ENCODE peak calls at places on chromosomes 16 and 17, in five cellular contexts. J is suprapubic skin; N is brain microvascular endothelial cell; C is neural crest cell; W is effector CD4-positive, alpha-beta T cell. A is an unnamed sample.

GRCh38 chr16:17277981-17278381 is 192.8 kb downstream of the XYLT1 start:
- DNase-seq in W (no peak), C (peak; percentile 9), J (no peak), N (no peak), A (peak; percentile 26)

GRCh38 chr17:80727409-80727755 is 182.7 kb downstream of the RPTOR start:
- DNase-seq in N (no peak), C (no peak), J (no peak), W (no peak), A (no peak)

GRCh38 chr17:21282231-21282630 is 2.3 kb upstream of the MAP2K3 start:
- DNase-seq in C (no peak), J (peak; percentile 68), N (peak; percentile 95), W (no peak), A (peak; percentile 99)

GRCh38 chr17:80724723-80725388 is 180.2 kb downstream of the RPTOR start:
- DNase-seq in J (no peak), C (no peak), N (peak; percentile 81), W (no peak), A (peak; percentile 90)

GRCh38 chr17:61410555-61411089 is 11.0 kb downstream of the TBX2 start:
- DNase-seq in N (peak; percentile 61), J (peak; percentile 78), C (peak; percentile 88), W (peak; percentile 68), A (peak; percentile 84)

GRCh38 chr17:75288784-75289121 is 480 bp downstream of the SLC25A19 start:
- DNase-seq in W (peak; percentile 38), C (peak; percentile 18), N (no peak), J (no peak), A (no peak)

GRCh38 chr17:19507673-19508326 is 25.9 kb upstream of the SLC47A1 start:
- DNase-seq in C (peak; percentile 91), N (peak; percentile 87), W (peak; percentile 81), J (peak; percentile 96), A (peak; percentile 94)

GRCh38 chr17:31428111-31428510 is 36.6 kb downstream of the RAB11FIP4 start:
- DNase-seq in N (no peak), C (no peak), W (no peak), J (no peak), A (no peak)

GRCh38 chr16:424623-425081 is 797 bp upstream of the RAB11FIP3 start:
- DNase-seq in C (no peak), J (peak; percentile 78), N (no peak), W (no peak), A (no peak)

GRCh38 chr16:5428932-5429331 is 331.3 kb upstream of the EEF2KMT start:
- DNase-seq in J (no peak), N (no peak), C (no peak), W (no peak), A (no peak)

GRCh38 chr16:50207652-50208051 is 54.5 kb downstream of the TENT4B start:
- DNase-seq in J (no peak), N (peak; percentile 34), W (no peak), C (no peak), A (peak; percentile 68)

GRCh38 chr17:4566785-4567184 is 6.4 kb upstream of the GGT6 start:
- DNase-seq in W (no peak), N (peak; percentile 32), J (no peak), C (peak; percentile 76), A (peak; percentile 65)

GRCh38 chr17:38554430-38555350 is 51.1 kb downstream of the SRCIN1 start:
- DNase-seq in N (no peak), C (no peak), J (no peak), W (no peak), A (peak; percentile 57)

GRCh38 chr16:15539197-15539596 is 103.8 kb downstream of the MARF1 start:
- DNase-seq in W (no peak), C (no peak), J (no peak), N (no peak), A (no peak)

GRCh38 chr16:87728026-87728425 is 37.8 kb downstream of the KLHDC4 start:
- DNase-seq in J (no peak), N (peak; percentile 79), W (no peak), C (no peak), A (peak; percentile 20)

GRCh38 chr17:1002771-1003555 is 6.0 kb downstream of the TIMM22 start:
- DNase-seq in W (no peak), C (no peak), J (no peak), N (peak; percentile 75), A (peak; percentile 48)

GRCh38 chr17:57879437-57880085 is 29.7 kb upstream of the MRPS23 start:
- DNase-seq in W (no peak), C (no peak), N (no peak), J (no peak), A (no peak)

GRCh38 chr16:15856217-15856616 is 611 bp downstream of the MYH11 start:
- DNase-seq in J (no peak), C (no peak), N (no peak), W (no peak), A (no peak)

GRCh38 chr16:19717781-19718623 is at the start of the genes IQCK and KNOP1:
- DNase-seq in J (peak; percentile 96), C (peak; percentile 80), N (peak; percentile 73), W (peak; percentile 84), A (peak; percentile 86)

GRCh38 chr16:52976539-52977167 is 76.0 kb downstream of the CHD9NB start:
- DNase-seq in N (peak; percentile 5), J (no peak), W (no peak), C (no peak), A (peak; percentile 36)

GRCh38 chr16:27551046-27551445 is 1.1 kb downstream of the KATNIP start:
- DNase-seq in W (no peak), C (no peak), J (no peak), N (no peak), A (no peak)

GRCh38 chr17:21247859-21248258 is 5.4 kb downstream of the NATD1 start:
- DNase-seq in J (no peak), C (no peak), W (no peak), N (no peak), A (no peak)

GRCh38 chr16:81061307-81061640 is 15.8 kb downstream of the C16orf46 start:
- DNase-seq in C (no peak), W (no peak), J (no peak), N (no peak), A (no peak)

GRCh38 chr16:11637320-11637719 is 30.9 kb upstream of the SNN start:
- DNase-seq in N (no peak), W (no peak), C (no peak), J (no peak), A (no peak)

GRCh38 chr17:68775969-68776368 is 174.8 kb upstream of the FAM20A start:
- DNase-seq in C (no peak), J (no peak), N (no peak), W (no peak), A (no peak)

GRCh38 chr16:88633684-88634140 is 4.7 kb upstream of the IL17C start:
- DNase-seq in W (peak; percentile 36), C (no peak), N (peak; percentile 30), J (no peak), A (no peak)

GRCh38 chr17:72699566-72699965 is 392.9 kb downstream of the SLC39A11 start:
- DNase-seq in C (no peak), J (no peak), W (no peak), N (no peak), A (peak; percentile 66)

GRCh38 chr17:58246104-58246740 is 7.8 kb downstream of the LPO start:
- DNase-seq in C (no peak), J (no peak), N (no peak), W (no peak), A (no peak)

GRCh38 chr17:63774141-63774981 is at the start of gene DDX42:
- DNase-seq in J (peak; percentile 94), C (peak; percentile 91), N (peak; percentile 44), W (peak; percentile 85), A (peak; percentile 69)

GRCh38 chr17:1082579-1082978 is 85.7 kb downstream of the TIMM22 start:
- DNase-seq in W (no peak), J (no peak), N (no peak), C (no peak), A (peak; percentile 50)

GRCh38 chr16:3762080-3762750 is 44.9 kb upstream of the TRAP1 start:
- DNase-seq in C (no peak), J (no peak), W (no peak), N (no peak), A (no peak)

GRCh38 chr16:82535262-82535661 is 91.5 kb upstream of the CDH13 start:
- DNase-seq in C (no peak), J (no peak), N (no peak), W (no peak), A (no peak)

GRCh38 chr16:47574091-47575054 is 113.2 kb downstream of the PHKB start:
- DNase-seq in W (no peak), C (no peak), N (peak; percentile 46), J (no peak), A (peak; percentile 81)

GRCh38 chr17:65278050-65278819 is 141.1 kb downstream of the RGS9 start:
- DNase-seq in C (peak; percentile 65), N (peak; percentile 78), W (no peak), J (no peak), A (peak; percentile 73)

GRCh38 chr17:49191917-49192741 is 18.2 kb downstream of the GNGT2 start:
- DNase-seq in C (peak; percentile 99), N (peak; percentile 82), W (peak; percentile 82), J (peak; percentile 97), A (peak; percentile 97)

GRCh38 chr17:13776027-13776551 is 174.4 kb upstream of the HS3ST3A1 start:
- DNase-seq in N (no peak), C (no peak), W (no peak), J (no peak), A (no peak)

GRCh38 chr17:68198931-68199836 is 48.7 kb upstream of the AMZ2 start:
- DNase-seq in J (peak; percentile 61), W (peak; percentile 35), N (no peak), C (no peak), A (no peak)